ENCODE peak calls at places on chromosomes 5 and 9, in nine cellular contexts. One of them, this sample, is unnamed.

GRCh38 chr9:75369989-75370388 is 281.7 kb downstream of the OSTF1 start:
- DNase-seq in lower leg skin: no peak
- DNase-seq in brain microvascular endothelial cell: no peak
- DNase-seq in dorsolateral prefrontal cortex: no peak
- DNase-seq in B cell: no peak
- DNase-seq in naive thymus-derived CD8-positive, alpha-beta T cell: no peak
- DNase-seq in activated naive CD4-positive, alpha-beta T cell treated with anti-CD3 and anti-CD28 coated beads, Interleukin-2, amount 50 U/mL, for 72 hours: no peak
- DNase-seq in activated T-cell treated with anti-CD3 and anti-CD28 coated beads, Interleukin-2, amount 50 U/mL, for 72 hours: no peak
- DNase-seq in body of pancreas: no peak
- DNase-seq in this sample: no peak

GRCh38 chr9:114065304-114065703 is 12.8 kb downstream of the AMBP start:
- DNase-seq in lower leg skin: peak
- DNase-seq in brain microvascular endothelial cell: no peak
- DNase-seq in dorsolateral prefrontal cortex: no peak
- DNase-seq in B cell: no peak
- DNase-seq in naive thymus-derived CD8-positive, alpha-beta T cell: no peak
- DNase-seq in activated naive CD4-positive, alpha-beta T cell treated with anti-CD3 and anti-CD28 coated beads, Interleukin-2, amount 50 U/mL, for 72 hours: no peak
- DNase-seq in activated T-cell treated with anti-CD3 and anti-CD28 coated beads, Interleukin-2, amount 50 U/mL, for 72 hours: no peak
- DNase-seq in body of pancreas: no peak
- DNase-seq in this sample: no peak

GRCh38 chr5:142841511-142842255 is 71.5 kb downstream of the ARHGAP26 start:
- DNase-seq in lower leg skin: no peak
- DNase-seq in brain microvascular endothelial cell: no peak
- DNase-seq in dorsolateral prefrontal cortex: no peak
- DNase-seq in B cell: no peak
- DNase-seq in naive thymus-derived CD8-positive, alpha-beta T cell: no peak
- DNase-seq in activated naive CD4-positive, alpha-beta T cell treated with anti-CD3 and anti-CD28 coated beads, Interleukin-2, amount 50 U/mL, for 72 hours: no peak
- DNase-seq in activated T-cell treated with anti-CD3 and anti-CD28 coated beads, Interleukin-2, amount 50 U/mL, for 72 hours: no peak
- DNase-seq in body of pancreas: no peak
- DNase-seq in this sample: peak

GRCh38 chr9:126331964-126332748 is 5.5 kb downstream of the MVB12B start:
- DNase-seq in lower leg skin: peak
- DNase-seq in brain microvascular endothelial cell: no peak
- DNase-seq in dorsolateral prefrontal cortex: no peak
- DNase-seq in B cell: no peak
- DNase-seq in naive thymus-derived CD8-positive, alpha-beta T cell: no peak
- DNase-seq in activated naive CD4-positive, alpha-beta T cell treated with anti-CD3 and anti-CD28 coated beads, Interleukin-2, amount 50 U/mL, for 72 hours: no peak
- DNase-seq in activated T-cell treated with anti-CD3 and anti-CD28 coated beads, Interleukin-2, amount 50 U/mL, for 72 hours: no peak
- DNase-seq in body of pancreas: no peak
- DNase-seq in this sample: no peak

GRCh38 chr9:93099551-93100264 is 3.7 kb downstream of the CARD19 start:
- DNase-seq in lower leg skin: peak
- DNase-seq in brain microvascular endothelial cell: no peak
- DNase-seq in dorsolateral prefrontal cortex: peak
- DNase-seq in B cell: peak
- DNase-seq in naive thymus-derived CD8-positive, alpha-beta T cell: no peak
- DNase-seq in activated naive CD4-positive, alpha-beta T cell treated with anti-CD3 and anti-CD28 coated beads, Interleukin-2, amount 50 U/mL, for 72 hours: no peak
- DNase-seq in activated T-cell treated with anti-CD3 and anti-CD28 coated beads, Interleukin-2, amount 50 U/mL, for 72 hours: no peak
- DNase-seq in body of pancreas: no peak
- DNase-seq in this sample: no peak

GRCh38 chr9:77495834-77496671 is 152.1 kb downstream of the GNA14 start:
- DNase-seq in lower leg skin: no peak
- DNase-seq in brain microvascular endothelial cell: peak
- DNase-seq in dorsolateral prefrontal cortex: no peak
- DNase-seq in B cell: no peak
- DNase-seq in naive thymus-derived CD8-positive, alpha-beta T cell: no peak
- DNase-seq in activated naive CD4-positive, alpha-beta T cell treated with anti-CD3 and anti-CD28 coated beads, Interleukin-2, amount 50 U/mL, for 72 hours: no peak
- DNase-seq in activated T-cell treated with anti-CD3 and anti-CD28 coated beads, Interleukin-2, amount 50 U/mL, for 72 hours: no peak
- DNase-seq in body of pancreas: no peak
- DNase-seq in this sample: peak

GRCh38 chr9:129184743-129185142 is 6.7 kb upstream of the IER5L start:
- DNase-seq in lower leg skin: no peak
- DNase-seq in brain microvascular endothelial cell: no peak
- DNase-seq in dorsolateral prefrontal cortex: no peak
- DNase-seq in B cell: no peak
- DNase-seq in naive thymus-derived CD8-positive, alpha-beta T cell: no peak
- DNase-seq in activated naive CD4-positive, alpha-beta T cell treated with anti-CD3 and anti-CD28 coated beads, Interleukin-2, amount 50 U/mL, for 72 hours: no peak
- DNase-seq in activated T-cell treated with anti-CD3 and anti-CD28 coated beads, Interleukin-2, amount 50 U/mL, for 72 hours: no peak
- DNase-seq in body of pancreas: no peak
- DNase-seq in this sample: no peak

GRCh38 chr5:145981612-145982571 is 45.5 kb downstream of the SH3RF2 start:
- DNase-seq in lower leg skin: no peak
- DNase-seq in brain microvascular endothelial cell: no peak
- DNase-seq in dorsolateral prefrontal cortex: no peak
- DNase-seq in B cell: no peak
- DNase-seq in naive thymus-derived CD8-positive, alpha-beta T cell: no peak
- DNase-seq in activated naive CD4-positive, alpha-beta T cell treated with anti-CD3 and anti-CD28 coated beads, Interleukin-2, amount 50 U/mL, for 72 hours: no peak
- DNase-seq in activated T-cell treated with anti-CD3 and anti-CD28 coated beads, Interleukin-2, amount 50 U/mL, for 72 hours: no peak
- DNase-seq in body of pancreas: no peak
- DNase-seq in this sample: peak

GRCh38 chr9:38332625-38333024 is 59.9 kb upstream of the ALDH1B1 start:
- DNase-seq in lower leg skin: no peak
- DNase-seq in brain microvascular endothelial cell: no peak
- DNase-seq in dorsolateral prefrontal cortex: no peak
- DNase-seq in B cell: no peak
- DNase-seq in naive thymus-derived CD8-positive, alpha-beta T cell: no peak
- DNase-seq in activated naive CD4-positive, alpha-beta T cell treated with anti-CD3 and anti-CD28 coated beads, Interleukin-2, amount 50 U/mL, for 72 hours: no peak
- DNase-seq in activated T-cell treated with anti-CD3 and anti-CD28 coated beads, Interleukin-2, amount 50 U/mL, for 72 hours: no peak
- DNase-seq in body of pancreas: peak
- DNase-seq in this sample: no peak

GRCh38 chr5:175797521-175798038 is 73.8 kb upstream of the CPLX2 start:
- DNase-seq in lower leg skin: no peak
- DNase-seq in brain microvascular endothelial cell: no peak
- DNase-seq in dorsolateral prefrontal cortex: peak
- DNase-seq in B cell: no peak
- DNase-seq in naive thymus-derived CD8-positive, alpha-beta T cell: no peak
- DNase-seq in activated naive CD4-positive, alpha-beta T cell treated with anti-CD3 and anti-CD28 coated beads, Interleukin-2, amount 50 U/mL, for 72 hours: no peak
- DNase-seq in activated T-cell treated with anti-CD3 and anti-CD28 coated beads, Interleukin-2, amount 50 U/mL, for 72 hours: no peak
- DNase-seq in body of pancreas: no peak
- DNase-seq in this sample: no peak

GRCh38 chr9:81028504-81028903 is 660.8 kb downstream of the TLE1 start:
- DNase-seq in lower leg skin: no peak
- DNase-seq in brain microvascular endothelial cell: peak
- DNase-seq in dorsolateral prefrontal cortex: no peak
- DNase-seq in B cell: no peak
- DNase-seq in naive thymus-derived CD8-positive, alpha-beta T cell: no peak
- DNase-seq in activated naive CD4-positive, alpha-beta T cell treated with anti-CD3 and anti-CD28 coated beads, Interleukin-2, amount 50 U/mL, for 72 hours: no peak
- DNase-seq in activated T-cell treated with anti-CD3 and anti-CD28 coated beads, Interleukin-2, amount 50 U/mL, for 72 hours: no peak
- DNase-seq in body of pancreas: no peak
- DNase-seq in this sample: peak

GRCh38 chr9:79551999-79552398 is 19.8 kb upstream of the TLE4 start:
- DNase-seq in lower leg skin: no peak
- DNase-seq in brain microvascular endothelial cell: no peak
- DNase-seq in dorsolateral prefrontal cortex: no peak
- DNase-seq in B cell: no peak
- DNase-seq in naive thymus-derived CD8-positive, alpha-beta T cell: no peak
- DNase-seq in activated naive CD4-positive, alpha-beta T cell treated with anti-CD3 and anti-CD28 coated beads, Interleukin-2, amount 50 U/mL, for 72 hours: no peak
- DNase-seq in activated T-cell treated with anti-CD3 and anti-CD28 coated beads, Interleukin-2, amount 50 U/mL, for 72 hours: no peak
- DNase-seq in body of pancreas: no peak
- DNase-seq in this sample: no peak